ENCODE peak calls at places on chromosomes 6 and 20, in four cellular contexts. T is ELF-1; H is posterior cingulate gyrus; D is activated CD4-positive, CD25-positive, alpha-beta regulatory T cell. Z is an unnamed sample.

GRCh38 chr6:80537321-80537972 is 431.0 kb downstream of the BCKDHB start:
- DNase-seq in T (no peak), H (no peak), D (no peak), Z (no peak)

GRCh38 chr20:22716824-22717351 is 132.5 kb upstream of the FOXA2 start:
- DNase-seq in D (no peak), H (no peak), T (no peak), Z (no peak)

GRCh38 chr6:139409026-139409425 is 34.6 kb upstream of the CITED2 start:
- DNase-seq in D (no peak), T (peak; percentile 18), H (no peak), Z (no peak)

GRCh38 chr6:113719056-113719455 is 138.1 kb upstream of the MARCKS start:
- DNase-seq in D (no peak), T (no peak), H (no peak), Z (no peak)

GRCh38 chr20:52003415-52003814 is 188.2 kb downstream of the ZFP64 start:
- DNase-seq in T (no peak), D (no peak), H (no peak), Z (no peak)

GRCh38 chr6:28981833-28982475 is 23.2 kb downstream of the ZNF311 start:
- DNase-seq in T (peak; percentile 93), H (peak; percentile 62), D (peak; percentile 28), Z (peak; percentile 68)

GRCh38 chr20:17664025-17664638 is 17.9 kb downstream of the RRBP1 start:
- DNase-seq in H (no peak), D (no peak), T (no peak), Z (no peak)

GRCh38 chr6:12289655-12290489 is at the start of gene EDN1:
- DNase-seq in D (peak; percentile 9), H (peak; percentile 77), T (peak; percentile 91), Z (no peak)

GRCh38 chr20:3686867-3687321 is 5.1 kb upstream of the ADAM33 start:
- DNase-seq in T (no peak), D (no peak), H (peak; percentile 27), Z (no peak)

GRCh38 chr20:31977080-31977479 is 9.1 kb downstream of the XKR7 start:
- DNase-seq in D (no peak), T (no peak), H (no peak), Z (no peak)

GRCh38 chr6:108321253-108321740 is 26.4 kb downstream of the AFG1L start:
- DNase-seq in T (no peak), D (no peak), H (no peak), Z (no peak)

GRCh38 chr20:17898548-17898994 is 70.0 kb downstream of the SNX5 start:
- DNase-seq in T (peak; percentile 75), D (peak; percentile 27), H (peak; percentile 68), Z (peak; percentile 64)

GRCh38 chr6:115131709-115132490 is 789.1 kb upstream of the HS3ST5 start:
- DNase-seq in D (no peak), T (no peak), H (no peak), Z (no peak)

GRCh38 chr6:16921399-16922110 is 160.3 kb upstream of the ATXN1 start:
- DNase-seq in D (no peak), H (no peak), T (no peak), Z (no peak)

GRCh38 chr20:6212903-6213302 is 90.1 kb upstream of the FERMT1 start:
- DNase-seq in D (no peak), H (no peak), T (peak; percentile 53), Z (no peak)

GRCh38 chr20:52484438-52484837 is 292.9 kb upstream of the ZFP64 start:
- DNase-seq in H (no peak), T (no peak), D (no peak), Z (no peak)

GRCh38 chr6:152271681-152272464 is 365.3 kb downstream of the SYNE1 start:
- DNase-seq in T (peak; percentile 15), H (no peak), D (no peak), Z (no peak)

GRCh38 chr6:126890055-126890454 is 228.4 kb upstream of the RSPO3 start:
- DNase-seq in H (no peak), D (no peak), T (no peak), Z (no peak)

GRCh38 chr6:38262609-38263008 is 377.1 kb downstream of the BTBD9 start:
- DNase-seq in T (no peak), H (no peak), D (no peak), Z (no peak)

GRCh38 chr20:5056801-5057599 is 55.7 kb upstream of the SLC23A2 start:
- DNase-seq in H (no peak), T (peak; percentile 55), D (peak; percentile 46), Z (peak; percentile 67)

GRCh38 chr6:155188707-155189496 is 74.9 kb upstream of the CLDN20 start:
- DNase-seq in T (no peak), H (no peak), D (no peak), Z (no peak)

GRCh38 chr6:97292671-97293070 is 9.7 kb upstream of the MMS22L start:
- DNase-seq in H (no peak), T (no peak), D (no peak), Z (no peak)

GRCh38 chr6:14440891-14441358 is 323.4 kb downstream of the CD83 start:
- DNase-seq in D (no peak), T (no peak), H (no peak), Z (no peak)

GRCh38 chr6:112061605-112062004 is 7.7 kb downstream of the CCN6 start:
- DNase-seq in T (no peak), H (no peak), D (no peak), Z (no peak)

GRCh38 chr6:127192911-127193503 is 73.7 kb upstream of the RNF146 start:
- DNase-seq in H (no peak), T (no peak), D (no peak), Z (no peak)

Z was measured in natural killer cell.